ENCODE peak calls at places on chromosomes 5 and 9, in ten cellular contexts. H is AG09309, C is heart right ventricle, Z is sigmoid colon, E is lower leg skin, K is thoracic aorta, J is astrocyte of the cerebellum, G is cardiac muscle cell, B is PC-9, V is GM06990. I is an unnamed sample.

GRCh38 chr9:134571946-134572914 is 69.4 kb upstream of the COL5A1 start:
- DNase-seq in H (no peak), C (no peak), Z (peak; percentile 50), E (peak; percentile 76), K (no peak), J (no peak), G (no peak), B (no peak), V (peak; percentile 28), I (no peak)

GRCh38 chr9:2764371-2764770 is 47.1 kb downstream of the KCNV2 start:
- DNase-seq in H (no peak), C (no peak), Z (no peak), E (no peak), K (no peak), J (no peak), G (no peak), B (no peak), V (no peak), I (no peak)

GRCh38 chr9:70607926-70608325 is 193.5 kb upstream of the KLF9 start:
- DNase-seq in H (no peak), C (no peak), Z (no peak), E (no peak), K (no peak), J (no peak), G (no peak), B (no peak), V (no peak), I (no peak)

GRCh38 chr5:93705896-93706295 is 35.5 kb downstream of the POU5F2 start:
- DNase-seq in H (no peak), C (no peak), Z (no peak), E (no peak), K (no peak), J (peak; percentile 32), G (peak; percentile 34), B (no peak), V (no peak), I (no peak)

GRCh38 chr5:67799732-67800234 is 415.8 kb upstream of the PIK3R1 start:
- DNase-seq in H (peak; percentile 51), C (peak; percentile 9), Z (peak; percentile 84), E (no peak), K (no peak), J (no peak), G (peak; percentile 43), B (no peak), V (no peak), I (no peak)

GRCh38 chr9:121609845-121610637 is 41.4 kb upstream of the DAB2IP start:
- DNase-seq in H (no peak), C (peak; percentile 54), Z (peak; percentile 88), E (no peak), K (peak; percentile 59), J (peak; percentile 79), G (peak; percentile 42), B (peak; percentile 72), V (no peak), I (peak; percentile 36)

GRCh38 chr9:77011973-77012817 is 7.3 kb upstream of the FOXB2 start:
- DNase-seq in H (no peak), C (peak; percentile 54), Z (no peak), E (peak; percentile 92), K (no peak), J (no peak), G (peak; percentile 65), B (no peak), V (no peak), I (no peak)

GRCh38 chr5:141951341-141951781 is 6.6 kb downstream of the PCDH12 start:
- DNase-seq in H (no peak), C (no peak), Z (no peak), E (peak; percentile 74), K (no peak), J (no peak), G (peak; percentile 19), B (no peak), V (peak; percentile 26), I (no peak)

GRCh38 chr5:60178101-60178500 is 284.6 kb upstream of the PDE4D start:
- DNase-seq in H (no peak), C (no peak), Z (no peak), E (no peak), K (no peak), J (peak; percentile 59), G (peak; percentile 1), B (no peak), V (no peak), I (no peak)

GRCh38 chr5:120703923-120704445 is 239.9 kb downstream of the PRR16 start:
- DNase-seq in H (no peak), C (no peak), Z (no peak), E (no peak), K (no peak), J (no peak), G (no peak), B (no peak), V (no peak), I (no peak)

GRCh38 chr9:129312251-129312650 is 134.2 kb upstream of the IER5L start:
- DNase-seq in H (no peak), C (no peak), Z (peak; percentile 61), E (peak; percentile 78), K (no peak), J (no peak), G (no peak), B (no peak), V (no peak), I (no peak)

GRCh38 chr5:10578869-10579268 is 15.0 kb downstream of the ANKRD33B start:
- DNase-seq in H (no peak), C (no peak), Z (no peak), E (peak; percentile 42), K (no peak), J (no peak), G (no peak), B (no peak), V (no peak), I (no peak)

GRCh38 chr9:17229945-17230560 is 95.2 kb downstream of the CNTLN start:
- DNase-seq in H (no peak), C (no peak), Z (no peak), E (no peak), K (no peak), J (no peak), G (no peak), B (no peak), V (no peak), I (no peak)

GRCh38 chr5:30894811-30895210 is 298.7 kb upstream of the CDH6 start:
- DNase-seq in H (no peak), C (no peak), Z (no peak), E (no peak), K (no peak), J (no peak), G (no peak), B (no peak), V (no peak), I (no peak)

GRCh38 chr5:110333384-110333783 is 393.1 kb downstream of the TMEM232 start:
- DNase-seq in H (no peak), C (no peak), Z (no peak), E (no peak), K (no peak), J (no peak), G (peak; percentile 12), B (peak; percentile 0), V (no peak), I (no peak)
- H3K4me3 ChIP-seq in H (no peak overlapping the region), C (no peak overlapping the region), Z (no peak overlapping the region), E (no peak overlapping the region), K (no peak overlapping the region), J (no peak overlapping the region), G (no peak overlapping the region), B (no peak overlapping the region), V (no peak overlapping the region), I (no peak overlapping the region)

GRCh38 chr9:35842020-35842745 is 13.2 kb downstream of the TMEM8B start:
- DNase-seq in H (no peak), C (no peak), Z (peak; percentile 57), E (peak; percentile 80), K (no peak), J (no peak), G (no peak), B (no peak), V (no peak), I (no peak)

GRCh38 chr9:35847786-35848185 is 18.8 kb downstream of the TMEM8B start:
- DNase-seq in H (no peak), C (no peak), Z (peak; percentile 17), E (no peak), K (no peak), J (no peak), G (no peak), B (no peak), V (no peak), I (no peak)

GRCh38 chr9:35842795-35843194 is 13.8 kb downstream of the TMEM8B start:
- DNase-seq in H (no peak), C (no peak), Z (no peak), E (no peak), K (no peak), J (no peak), G (no peak), B (no peak), V (peak; percentile 42), I (no peak)

GRCh38 chr9:35845824-35846771 is 17.1 kb downstream of the TMEM8B start:
- DNase-seq in H (no peak), C (no peak), Z (peak; percentile 60), E (peak; percentile 84), K (no peak), J (no peak), G (no peak), B (no peak), V (no peak), I (no peak)

DNA sequence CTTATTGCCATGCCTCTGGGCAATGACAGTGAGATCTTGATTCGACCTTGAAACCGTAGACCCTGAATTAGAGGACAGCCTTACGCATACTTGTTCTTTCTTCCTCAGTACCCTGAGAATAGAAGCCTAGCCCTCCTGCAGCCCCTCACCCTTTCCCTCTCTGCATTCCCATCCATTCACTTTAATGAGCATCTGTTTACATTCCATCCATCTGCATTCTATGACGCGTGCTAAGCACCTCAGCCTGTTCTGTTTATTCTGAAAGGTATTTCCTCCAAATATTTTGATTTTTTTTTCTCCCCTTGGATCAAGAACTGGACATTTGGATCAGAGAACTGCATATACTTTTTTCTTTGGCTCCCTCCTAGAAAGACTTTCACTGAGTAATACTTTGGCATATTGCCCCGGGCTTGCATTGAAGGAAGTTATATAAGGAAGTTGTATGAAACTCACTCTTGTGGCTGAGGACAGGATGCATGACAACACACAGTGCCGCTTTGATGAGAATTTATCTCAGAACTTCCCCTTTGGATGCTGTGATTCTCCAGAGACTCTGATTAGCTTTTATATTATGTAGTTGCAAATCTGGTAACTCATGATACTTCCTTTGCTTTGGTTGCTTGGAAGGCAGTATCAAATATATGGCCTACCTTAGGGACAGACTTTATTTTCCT is 15.7 kb downstream of the TMEM8B start:
- DNase-seq in H (peak; percentile 70), C (no peak), Z (peak; percentile 70), E (peak; percentile 82), K (peak; percentile 25), J (peak; percentile 74), G (peak; percentile 94), B (peak; percentile 36), V (no peak), I (no peak)
- TF ChIP-seq CTCF in H (no peak), C (no peak), Z (no peak), E (no peak), K (no peak), J (no peak), G (no peak), B (no peak), V (no peak), I (no peak)

GRCh38 chr5:124245276-124245675 is 501.2 kb downstream of the ZNF608 start:
- DNase-seq in H (no peak), C (no peak), Z (no peak), E (no peak), K (no peak), J (no peak), G (no peak), B (no peak), V (no peak), I (no peak)
- H3K4me3 ChIP-seq in H (no peak overlapping the region), C (no peak overlapping the region), Z (no peak overlapping the region), E (no peak overlapping the region), K (no peak overlapping the region), J (no peak overlapping the region), G (no peak overlapping the region), B (no peak overlapping the region), V (no peak overlapping the region), I (no peak overlapping the region)

GRCh38 chr9:93288891-93289883 is 105.2 kb downstream of the WNK2 start:
- DNase-seq in H (no peak), C (no peak), Z (no peak), E (peak; percentile 78), K (no peak), J (no peak), G (peak; percentile 45), B (peak; percentile 79), V (no peak), I (no peak)
- TF ChIP-seq CTCF in H (no peak), C (no peak), Z (no peak), E (no peak), K (no peak), J (no peak), G (no peak), B (no peak), V (no peak), I (no peak)

I was measured in AG04449.